ENCODE peak calls at places on chromosomes 3 and 15, in nine cellular contexts. P is naive thymus-derived CD4-positive, alpha-beta T cell; E is cardiac muscle cell; Q is astrocyte; K is right cardiac atrium; T is PC-9; B is ovary; Z is ascending aorta; F is CD8-positive, alpha-beta memory T cell. D is an unnamed sample.

GRCh38 chr3:143576568-143577270 is 271.5 kb downstream of the SLC9A9 start:
- DNase-seq in P (no peak), E (no peak), Q (no peak), K (no peak), T (no peak), B (no peak), Z (no peak), F (no peak), D (no peak)

GRCh38 chr3:151085889-151086483 is 522 bp downstream of the MED12L start:
- DNase-seq in P (peak; percentile 8), E (no peak), Q (peak; percentile 6), K (peak; percentile 15), T (no peak), B (peak; percentile 41), Z (no peak), F (no peak), D (peak; percentile 88)

GRCh38 chr3:126990890-126991289 is 8.0 kb downstream of the PLXNA1 start:
- DNase-seq in P (no peak), E (no peak), Q (no peak), K (no peak), T (no peak), B (no peak), Z (no peak), F (no peak), D (no peak)

GRCh38 chr15:40785814-40786213 is 16.0 kb downstream of the C15orf62 start:
- DNase-seq in P (no peak), E (no peak), Q (no peak), K (no peak), T (peak; percentile 91), B (no peak), Z (no peak), F (no peak), D (no peak)

GRCh38 chr3:45978348-45978747 is 17.3 kb downstream of the FYCO1 start:
- DNase-seq in P (no peak), E (no peak), Q (no peak), K (no peak), T (peak; percentile 85), B (no peak), Z (no peak), F (no peak), D (no peak)

GRCh38 chr3:53790470-53790869 is 55.7 kb downstream of the CHDH start:
- DNase-seq in P (no peak), E (no peak), Q (no peak), K (no peak), T (no peak), B (no peak), Z (no peak), F (no peak), D (no peak)

GRCh38 chr3:99710094-99710493 is 71.7 kb downstream of the COL8A1 start:
- DNase-seq in P (no peak), E (no peak), Q (no peak), K (no peak), T (no peak), B (no peak), Z (no peak), F (no peak), D (no peak)

GRCh38 chr3:40057077-40057476 is 247.7 kb downstream of the MYRIP start:
- DNase-seq in P (no peak), E (no peak), Q (no peak), K (no peak), T (no peak), B (no peak), Z (no peak), F (no peak), D (no peak)

GRCh38 chr15:72923304-72923703 is 129.0 kb upstream of the NEO1 start:
- DNase-seq in P (no peak), E (no peak), Q (no peak), K (no peak), T (no peak), B (no peak), Z (no peak), F (no peak), D (peak; percentile 41)

GRCh38 chr15:92012368-92012629 is 158.8 kb downstream of the SLCO3A1 start:
- DNase-seq in P (no peak), E (peak; percentile 6), Q (peak; percentile 29), K (no peak), T (peak; percentile 39), B (no peak), Z (no peak), F (no peak), D (no peak)

GRCh38 chr15:67033521-67033920 is 31.9 kb upstream of the SMAD3 start:
- DNase-seq in P (no peak), E (no peak), Q (no peak), K (no peak), T (no peak), B (no peak), Z (no peak), F (no peak), D (peak; percentile 72)

GRCh38 chr3:30161370-30161769 is 445.0 kb upstream of the TGFBR2 start:
- DNase-seq in P (no peak), E (peak; percentile 93), Q (peak; percentile 43), K (no peak), T (no peak), B (no peak), Z (no peak), F (no peak), D (no peak)

GRCh38 chr3:146189519-146190173 is 28.7 kb upstream of the PLOD2 start:
- DNase-seq in P (no peak), E (peak; percentile 72), Q (no peak), K (no peak), T (peak; percentile 45), B (peak; percentile 22), Z (no peak), F (no peak), D (peak; percentile 19)

GRCh38 chr3:25457642-25458419 is 29.8 kb downstream of the RARB start:
- DNase-seq in P (no peak), E (no peak), Q (peak; percentile 69), K (no peak), T (peak; percentile 94), B (no peak), Z (no peak), F (no peak), D (no peak)

GRCh38 chr15:79640206-79640605 is 208.1 kb downstream of the MINAR1 start:
- DNase-seq in P (no peak), E (peak; percentile 76), Q (peak; percentile 86), K (peak; percentile 26), T (peak; percentile 61), B (no peak), Z (no peak), F (no peak), D (no peak)

GRCh38 chr3:131630117-131630516 is 127.3 kb upstream of the MRPL3 start:
- DNase-seq in P (no peak), E (peak; percentile 7), Q (no peak), K (no peak), T (no peak), B (no peak), Z (no peak), F (no peak), D (no peak)

GRCh38 chr15:70525551-70525950 is 237.8 kb downstream of the UACA start:
- DNase-seq in P (no peak), E (no peak), Q (no peak), K (no peak), T (no peak), B (no peak), Z (no peak), F (no peak), D (no peak)

GRCh38 chr15:70528270-70528706 is 235.1 kb downstream of the UACA start:
- DNase-seq in P (no peak), E (peak; percentile 79), Q (peak; percentile 83), K (no peak), T (peak; percentile 44), B (no peak), Z (no peak), F (peak; percentile 26), D (no peak)

GRCh38 chr15:70528816-70529215 is 234.5 kb downstream of the UACA start:
- DNase-seq in P (no peak), E (no peak), Q (no peak), K (no peak), T (no peak), B (no peak), Z (no peak), F (no peak), D (no peak)

GRCh38 chr15:70526221-70526973 is 237.0 kb downstream of the UACA start:
- DNase-seq in P (no peak), E (peak; percentile 53), Q (peak; percentile 56), K (no peak), T (peak; percentile 78), B (no peak), Z (no peak), F (no peak), D (no peak)

GRCh38 chr15:70526974-70527325 is 236.4 kb downstream of the UACA start:
- DNase-seq in P (no peak), E (peak; percentile 17), Q (no peak), K (no peak), T (no peak), B (no peak), Z (no peak), F (no peak), D (no peak)
- H3K4me3 ChIP-seq in P (no peak overlapping the region), E (no peak overlapping the region), Q (peak overlapping the region; percentile 26), K (no peak overlapping the region), T (peak overlapping the region; percentile 38), B (no peak overlapping the region), Z (no peak overlapping the region), F (no peak overlapping the region), D (no peak overlapping the region)

DNA sequence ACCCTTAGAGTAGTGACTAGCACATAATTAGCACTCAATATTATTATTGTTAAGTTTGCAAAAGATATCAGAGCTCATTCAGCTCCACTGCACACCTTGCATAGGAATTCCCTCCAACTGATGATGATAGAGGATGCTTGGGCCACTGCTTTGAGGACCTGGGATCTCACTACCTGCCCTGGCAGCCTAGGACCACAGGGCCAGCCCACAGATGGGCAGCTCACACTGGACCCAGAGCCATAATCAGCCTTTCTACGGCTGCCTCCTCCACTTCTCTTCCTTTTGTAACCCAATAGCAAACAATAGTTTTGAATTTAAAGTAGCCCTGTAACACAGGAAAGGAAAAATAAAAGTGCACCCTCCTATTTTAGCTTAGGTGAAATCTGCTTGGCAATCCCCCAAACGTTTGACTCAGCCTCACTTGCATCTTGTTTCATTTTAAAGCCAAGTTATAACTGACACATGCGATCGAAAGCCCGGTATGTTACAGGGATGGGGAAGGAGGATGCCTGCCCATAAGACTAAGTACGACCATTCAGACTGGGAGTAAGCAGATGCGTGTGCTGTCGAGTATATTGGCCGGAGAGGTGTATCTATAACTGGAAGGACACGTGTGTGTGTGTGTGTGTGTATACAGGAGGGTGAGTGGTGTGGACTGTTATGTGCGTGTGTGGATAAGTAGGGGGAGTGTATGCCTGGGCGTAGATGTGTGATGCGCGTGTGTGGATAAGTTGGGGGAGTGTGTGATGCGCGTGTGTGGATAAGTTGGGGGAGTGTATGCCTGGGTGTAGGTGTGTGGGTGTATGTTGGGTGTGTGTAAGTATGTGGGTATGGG is 65.9 kb downstream of the CPN2 start:
- DNase-seq in P (no peak), E (peak; percentile 72), Q (peak; percentile 83), K (no peak), T (no peak), B (peak; percentile 21), Z (no peak), F (no peak), D (no peak)
- H3K27me3 ChIP-seq in P (no peaks in the 10 kb centered on the region), E (peaks cover 10% of the 10 kb centered on the region), Q (peaks cover 26% of the 10 kb centered on the region), K (no peaks in the 10 kb centered on the region), T (no peaks in the 10 kb centered on the region), B (no peaks in the 10 kb centered on the region), Z (no peaks in the 10 kb centered on the region), F (no peaks in the 10 kb centered on the region), D (no peaks in the 10 kb centered on the region)

GRCh38 chr3:175266478-175266877 is 407.3 kb downstream of the NAALADL2 start:
- DNase-seq in P (no peak), E (peak; percentile 58), Q (peak; percentile 39), K (no peak), T (peak; percentile 56), B (no peak), Z (no peak), F (no peak), D (no peak)
- H3K4me3 ChIP-seq in P (no peak overlapping the region), E (no peak overlapping the region), Q (no peak overlapping the region), K (no peak overlapping the region), T (no peak overlapping the region), B (no peak overlapping the region), Z (no peak overlapping the region), F (no peak overlapping the region), D (no peak overlapping the region)

GRCh38 chr3:13876451-13876850 is 3.4 kb downstream of the WNT7A start:
- DNase-seq in P (no peak), E (no peak), Q (no peak), K (no peak), T (no peak), B (no peak), Z (no peak), F (no peak), D (no peak)
- H3K27me3 ChIP-seq in P (peaks cover 6% of the 10 kb centered on the region), E (peaks cover 100% of the 10 kb centered on the region), Q (peaks cover 55% of the 10 kb centered on the region), K (no peaks in the 10 kb centered on the region), T (no peaks in the 10 kb centered on the region), B (no peaks in the 10 kb centered on the region), Z (peaks cover 11% of the 10 kb centered on the region), F (peaks cover 7% of the 10 kb centered on the region), D (peaks cover 63% of the 10 kb centered on the region)